ENCODE peak calls at places on chromosomes 3 and 15, in seven cellular contexts. B is GM23338; Y is tibial nerve; I is effector memory CD4-positive, alpha-beta T cell; T is AG04450; F is mesenchymal stem cell; A is psoas muscle. N is an unnamed sample.
A peak's percentile ranks its signal among the peaks of the same experiment; 100 is the strongest.

GRCh38 chr15:100059094-100059493 is 282.7 kb downstream of the ADAMTS17 start:
- DNase-seq in B (no peak), Y (no peak), I (no peak), T (no peak), F (no peak), A (no peak), N (no peak)

GRCh38 chr15:100588638-100589242 is 13.2 kb downstream of the LINS1 start:
- DNase-seq in B (peak; percentile 55), Y (no peak), I (no peak), T (no peak), F (peak; percentile 9), A (no peak), N (no peak)

GRCh38 chr3:176554264-176554663 is 643.0 kb downstream of the TBL1XR1 start:
- DNase-seq in B (no peak), Y (no peak), I (no peak), T (no peak), F (no peak), A (no peak), N (no peak)

GRCh38 chr3:109685084-109686079 is 348.0 kb upstream of the DPPA4 start:
- DNase-seq in B (no peak), Y (peak; percentile 33), I (no peak), T (peak; percentile 97), F (peak; percentile 94), A (peak; percentile 73), N (no peak)

GRCh38 chr15:86756688-86757087 is 677.0 kb downstream of the AGBL1 start:
- DNase-seq in B (peak; percentile 35), Y (no peak), I (no peak), T (no peak), F (no peak), A (no peak), N (no peak)

GRCh38 chr3:14306167-14306566 is 96.2 kb upstream of the SLC6A6 start:
- DNase-seq in B (no peak), Y (no peak), I (no peak), T (no peak), F (no peak), A (no peak), N (no peak)

GRCh38 chr3:39378092-39378491 is 5.1 kb upstream of the SLC25A38 start:
- DNase-seq in B (peak; percentile 92), Y (no peak), I (peak; percentile 33), T (no peak), F (peak; percentile 29), A (no peak), N (no peak)

GRCh38 chr3:62817678-62818077 is 57.5 kb downstream of the CADPS start:
- DNase-seq in B (no peak), Y (no peak), I (no peak), T (no peak), F (no peak), A (no peak), N (no peak)

GRCh38 chr15:67885848-67886247 is 46.0 kb upstream of the RNU6-1 start:
- DNase-seq in B (no peak), Y (no peak), I (no peak), T (no peak), F (no peak), A (no peak), N (no peak)
- H3K27ac ChIP-seq in B (no peak overlapping the region), Y (peak overlapping the region; percentile 87), I (no peak overlapping the region), T (no peak overlapping the region), F (no peak overlapping the region), A (no peak overlapping the region), N (no peak overlapping the region)

GRCh38 chr15:59556405-59556804 is 55.2 kb upstream of the GCNT3 start:
- DNase-seq in B (no peak), Y (no peak), I (no peak), T (no peak), F (no peak), A (no peak), N (no peak)
- H3K27ac ChIP-seq in B (no peak overlapping the region), Y (no peak overlapping the region), I (no peak overlapping the region), T (no peak overlapping the region), F (no peak overlapping the region), A (no peak overlapping the region), N (no peak overlapping the region)

DNA sequence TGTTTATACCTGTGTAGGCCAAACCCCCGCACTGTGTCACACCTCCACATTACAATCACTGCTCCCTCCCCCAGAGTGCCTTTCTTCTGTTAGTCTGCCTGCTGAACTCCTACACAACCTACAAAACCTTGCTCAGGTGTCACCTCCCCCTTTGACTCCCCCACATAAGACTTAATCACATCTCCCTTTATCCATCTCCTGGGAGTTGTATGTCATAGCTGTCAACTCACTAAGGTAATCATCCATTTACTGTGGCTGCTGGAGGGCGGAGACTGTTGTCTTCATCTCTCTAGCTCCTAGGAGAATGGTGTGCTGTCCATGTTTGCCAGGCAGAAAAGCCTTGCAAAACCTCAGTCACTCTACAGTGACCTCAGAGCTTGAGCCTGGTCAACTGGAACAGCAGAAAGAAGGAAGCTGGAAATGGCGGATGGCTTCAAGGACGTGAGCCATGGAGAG is 43.8 kb downstream of the ZNF710 start:
- DNase-seq in B (no peak), Y (no peak), I (no peak), T (no peak), F (no peak), A (no peak), N (peak; percentile 81)
- H3K27ac ChIP-seq in B (no peak overlapping the region), Y (no peak overlapping the region), I (no peak overlapping the region), T (no peak overlapping the region), F (no peak overlapping the region), A (no peak overlapping the region), N (peak overlapping the region; percentile 80)

GRCh38 chr3:10115326-10116137 is at the start of gene BRK1:
- DNase-seq in B (peak; percentile 95), Y (peak; percentile 88), I (peak; percentile 88), T (peak; percentile 92), F (peak; percentile 97), A (peak; percentile 97), N (peak; percentile 86)
- H3K27ac ChIP-seq in B (peak within 1 kb of the TSS; percentile 83), Y (peak within 1 kb of the TSS; percentile 85), I (peak within 1 kb of the TSS; percentile 80), T (peak within 1 kb of the TSS; percentile 78), F (peak within 1 kb of the TSS; percentile 62), A (peak within 1 kb of the TSS; percentile 84), N (peak within 1 kb of the TSS; percentile 79)

GRCh38 chr15:50108446-50108845 is 10.6 kb downstream of the ATP8B4 start:
- DNase-seq in B (no peak), Y (no peak), I (no peak), T (no peak), F (no peak), A (no peak), N (no peak)

GRCh38 chr15:50106438-50106837 is 12.6 kb downstream of the ATP8B4 start:
- DNase-seq in B (no peak), Y (no peak), I (no peak), T (no peak), F (no peak), A (no peak), N (no peak)

GRCh38 chr15:50107591-50108408 is 11.2 kb downstream of the ATP8B4 start:
- DNase-seq in B (no peak), Y (no peak), I (no peak), T (no peak), F (no peak), A (no peak), N (no peak)

GRCh38 chr15:50109086-50109987 is 9.7 kb downstream of the ATP8B4 start:
- DNase-seq in B (no peak), Y (no peak), I (no peak), T (no peak), F (no peak), A (no peak), N (no peak)

GRCh38 chr15:50107157-50107556 is 11.9 kb downstream of the ATP8B4 start:
- DNase-seq in B (no peak), Y (no peak), I (no peak), T (no peak), F (no peak), A (no peak), N (no peak)
- H3K27ac ChIP-seq in B (no peak overlapping the region), Y (no peak overlapping the region), I (no peak overlapping the region), T (no peak overlapping the region), F (no peak overlapping the region), A (no peak overlapping the region), N (no peak overlapping the region)

N was measured in caudate nucleus.